ENCODE peak calls at places on chromosomes 5 and 9, in ten cellular contexts. K, Z, A, Y, V, W, I, X, R and J are unnamed samples.
A peak's percentile ranks its signal among the peaks of the same experiment; 100 is the strongest.

GRCh38 chr5:92695123-92696084 is 885.6 kb downstream of the NR2F1-AS1 start:
- DNase-seq in K (no peak), Z (no peak), A (no peak), Y (no peak), V (no peak), W (no peak), I (no peak), X (no peak), R (no peak), J (no peak)

GRCh38 chr5:54985301-54986268 is at the start of gene ESM1:
- DNase-seq in K (no peak), Z (no peak), A (peak; percentile 71), Y (no peak), V (peak; percentile 87), W (no peak), I (no peak), X (no peak), R (no peak), J (no peak)

GRCh38 chr9:89637787-89638186 is 33.0 kb downstream of the GADD45G start:
- DNase-seq in K (no peak), Z (no peak), A (peak; percentile 40), Y (no peak), V (no peak), W (no peak), I (no peak), X (peak; percentile 22), R (no peak), J (no peak)

GRCh38 chr9:35835216-35835604 is 6.2 kb downstream of the TMEM8B start:
- DNase-seq in K (no peak), Z (no peak), A (no peak), Y (no peak), V (no peak), W (peak; percentile 25), I (no peak), X (no peak), R (no peak), J (no peak)

GRCh38 chr5:115069087-115069968 is 100.4 kb downstream of the TRIM36 start:
- DNase-seq in K (no peak), Z (peak; percentile 60), A (peak; percentile 45), Y (no peak), V (peak; percentile 58), W (peak; percentile 39), I (peak; percentile 74), X (no peak), R (no peak), J (no peak)

GRCh38 chr9:123548749-123549545 is 192.9 kb downstream of the CRB2 start:
- DNase-seq in K (no peak), Z (no peak), A (no peak), Y (no peak), V (no peak), W (no peak), I (no peak), X (no peak), R (no peak), J (no peak)

GRCh38 chr9:15080401-15080800 is 170.2 kb upstream of the FREM1 start:
- DNase-seq in K (no peak), Z (no peak), A (no peak), Y (no peak), V (no peak), W (no peak), I (no peak), X (no peak), R (no peak), J (no peak)

GRCh38 chr5:148747536-148747906 is 78.9 kb upstream of the ADRB2 start:
- DNase-seq in K (no peak), Z (no peak), A (no peak), Y (no peak), V (no peak), W (no peak), I (no peak), X (no peak), R (no peak), J (no peak)

GRCh38 chr9:129030191-129030590 is 2.1 kb upstream of the SH3GLB2 start:
- DNase-seq in K (no peak), Z (no peak), A (peak; percentile 30), Y (no peak), V (no peak), W (no peak), I (no peak), X (no peak), R (no peak), J (no peak)

GRCh38 chr9:91680129-91680528 is 256.5 kb upstream of the NFIL3 start:
- DNase-seq in K (no peak), Z (no peak), A (no peak), Y (no peak), V (peak; percentile 62), W (no peak), I (no peak), X (no peak), R (no peak), J (no peak)

GRCh38 chr5:45507174-45507573 is 189.0 kb downstream of the HCN1 start:
- DNase-seq in K (no peak), Z (no peak), A (no peak), Y (no peak), V (no peak), W (no peak), I (peak; percentile 30), X (no peak), R (no peak), J (no peak)

GRCh38 chr9:115687356-115687755 is 466.2 kb upstream of the PAPPA start:
- DNase-seq in K (no peak), Z (no peak), A (peak; percentile 55), Y (no peak), V (no peak), W (no peak), I (no peak), X (no peak), R (no peak), J (no peak)

DNA sequence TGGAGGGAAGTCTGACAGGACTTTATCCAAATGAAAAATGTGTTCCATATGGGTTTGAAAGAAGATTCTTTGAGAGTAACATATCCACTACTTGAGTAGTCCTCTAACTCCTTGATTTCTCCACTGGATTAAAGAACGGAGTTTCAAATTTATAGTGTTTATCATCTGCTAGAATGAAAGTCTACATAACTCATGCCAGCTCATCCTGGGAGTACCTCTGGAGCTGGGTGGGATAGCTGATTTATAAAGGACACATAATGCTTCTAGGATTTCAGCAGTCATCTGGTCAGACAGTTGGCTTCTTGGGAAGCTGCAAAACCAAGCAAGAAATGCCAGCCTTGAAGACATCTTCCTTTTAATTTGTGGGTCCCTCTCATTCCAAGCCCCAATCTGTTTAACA is 3.1 kb downstream of the GALNT10 start:
- DNase-seq in K (no peak), Z (no peak), A (no peak), Y (no peak), V (peak; percentile 37), W (no peak), I (no peak), X (no peak), R (no peak), J (no peak)
- H3K4me1 ChIP-seq in K (peaks cover 51% of the 10 kb centered on the region), Z (peaks cover 71% of the 10 kb centered on the region), A (peaks cover 30% of the 10 kb centered on the region), Y (peaks cover 77% of the 10 kb centered on the region), V (peaks cover 31% of the 10 kb centered on the region), W (peaks cover 40% of the 10 kb centered on the region), I (peaks cover 9% of the 10 kb centered on the region), X (no peaks in the 10 kb centered on the region), R (peaks cover 37% of the 10 kb centered on the region), J (peaks cover 30% of the 10 kb centered on the region)

DNA sequence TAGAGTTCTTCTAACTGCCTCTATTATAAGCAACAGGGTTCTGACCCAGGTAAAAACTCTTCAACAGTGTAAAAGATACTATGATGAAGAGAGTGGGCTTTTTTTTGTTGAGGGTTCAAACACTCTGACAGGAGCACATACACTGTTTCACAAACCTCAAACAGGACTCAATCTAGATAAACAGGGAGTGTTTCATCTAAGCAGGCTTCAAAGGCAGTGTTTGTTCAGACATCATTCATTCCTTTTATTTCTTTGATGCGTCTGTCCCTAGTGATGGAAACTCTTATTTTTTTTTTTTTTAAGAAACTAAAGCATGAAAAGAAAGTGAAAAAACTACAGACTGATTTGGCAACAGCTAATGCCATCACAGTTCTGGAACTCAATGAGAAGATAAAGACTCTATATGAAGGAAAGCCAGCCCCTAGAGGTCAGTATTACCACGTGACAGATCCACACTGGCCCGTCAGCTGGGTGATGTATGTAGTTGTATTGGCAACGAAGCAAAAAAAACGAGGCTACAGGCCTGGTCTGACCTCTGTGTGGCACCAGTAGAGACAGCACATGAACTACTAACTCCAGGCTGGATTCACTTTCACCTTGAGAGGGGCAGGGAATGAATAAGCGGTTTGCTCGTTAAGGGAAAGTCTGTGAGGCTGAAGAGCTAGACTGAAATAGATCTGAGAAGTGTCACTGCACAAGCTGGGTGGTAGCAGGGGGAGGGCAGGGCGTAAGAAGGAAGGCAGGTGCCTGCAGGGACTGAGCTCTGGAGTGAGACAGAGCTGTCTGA is 172.2 kb downstream of the CCDC192 start:
- DNase-seq in K (no peak), Z (peak; percentile 93), A (peak; percentile 51), Y (peak; percentile 49), V (peak; percentile 52), W (peak; percentile 38), I (peak; percentile 62), X (no peak), R (peak; percentile 36), J (no peak)
- TF ChIP-seq CTCF in K (no peak), Z (peak; percentile 85), A (peak; percentile 18), Y (peak; percentile 49), V (peak; percentile 41), W (no peak), I (peak; percentile 47), X (peak; percentile 44), R (no peak), J (no peak)

GRCh38 chr5:134507495-134507894 is 18.0 kb upstream of the JADE2 start:
- DNase-seq in K (peak; percentile 33), Z (no peak), A (no peak), Y (no peak), V (no peak), W (no peak), I (no peak), X (no peak), R (no peak), J (no peak)

GRCh38 chr5:134510970-134511795 is 14.3 kb upstream of the JADE2 start:
- DNase-seq in K (no peak), Z (peak; percentile 82), A (peak; percentile 79), Y (no peak), V (peak; percentile 69), W (peak; percentile 43), I (no peak), X (no peak), R (no peak), J (no peak)

GRCh38 chr5:134511796-134512660 is 13.4 kb upstream of the JADE2 start:
- DNase-seq in K (peak; percentile 74), Z (peak; percentile 82), A (peak; percentile 35), Y (peak; percentile 72), V (peak; percentile 63), W (peak; percentile 83), I (no peak), X (peak; percentile 70), R (peak; percentile 85), J (no peak)

GRCh38 chr5:134508521-134509195 is 16.8 kb upstream of the JADE2 start:
- DNase-seq in K (peak; percentile 52), Z (no peak), A (no peak), Y (no peak), V (no peak), W (no peak), I (no peak), X (no peak), R (no peak), J (no peak)

GRCh38 chr5:134509308-134510040 is 16.0 kb upstream of the JADE2 start:
- DNase-seq in K (peak; percentile 65), Z (peak; percentile 35), A (peak; percentile 76), Y (no peak), V (peak; percentile 52), W (peak; percentile 68), I (no peak), X (no peak), R (peak; percentile 43), J (no peak)
- H3K4me1 ChIP-seq in K (peaks cover 14% of the 10 kb centered on the region), Z (peaks cover 84% of the 10 kb centered on the region), A (peaks cover 59% of the 10 kb centered on the region), Y (peaks cover 52% of the 10 kb centered on the region), V (peaks cover 37% of the 10 kb centered on the region), W (peaks cover 83% of the 10 kb centered on the region), I (no peaks in the 10 kb centered on the region), X (no peaks in the 10 kb centered on the region), R (peaks cover 45% of the 10 kb centered on the region), J (peaks cover 3% of the 10 kb centered on the region)

GRCh38 chr5:65382582-65382981 is 99.1 kb downstream of the ADAMTS6 start:
- DNase-seq in K (no peak), Z (peak; percentile 9), A (no peak), Y (no peak), V (peak; percentile 13), W (no peak), I (no peak), X (no peak), R (no peak), J (no peak)
- TF ChIP-seq CTCF in K (no peak), Z (no peak), A (no peak), Y (no peak), V (no peak), W (no peak), I (peak; percentile 33), X (no peak), R (no peak), J (no peak)